ENCODE peak calls at places on chromosomes 4 and X, in eight cellular contexts. One of them, this sample, is unnamed.

GRCh38 chr4:169774466-169775445 is 17.0 kb upstream of the HPF1 start:
- DNase-seq in heart right ventricle: no peak
- DNase-seq in tibial nerve: no peak
- DNase-seq in Calu3: no peak
- DNase-seq in uterus: no peak
- DNase-seq in osteocyte: no peak
- DNase-seq in upper lobe of right lung: no peak
- DNase-seq in MCF 10A: no peak
- DNase-seq in this sample: peak; percentile 22

GRCh38 chr4:2266181-2266580 is 4.3 kb upstream of the MXD4 start:
- DNase-seq in heart right ventricle: peak; percentile 63
- DNase-seq in tibial nerve: peak; percentile 38
- DNase-seq in Calu3: no peak
- DNase-seq in uterus: peak; percentile 54
- DNase-seq in osteocyte: no peak
- DNase-seq in upper lobe of right lung: peak; percentile 83
- DNase-seq in MCF 10A: peak; percentile 28
- DNase-seq in this sample: no peak

GRCh38 chrX:48514126-48514806 is 5.5 kb downstream of the PORCN start:
- DNase-seq in heart right ventricle: no peak
- DNase-seq in tibial nerve: no peak
- DNase-seq in Calu3: no peak
- DNase-seq in uterus: no peak
- DNase-seq in osteocyte: no peak
- DNase-seq in upper lobe of right lung: no peak
- DNase-seq in MCF 10A: no peak
- DNase-seq in this sample: no peak

GRCh38 chr4:139635966-139636365 is 29.7 kb upstream of the MGST2 start:
- DNase-seq in heart right ventricle: no peak
- DNase-seq in tibial nerve: no peak
- DNase-seq in Calu3: no peak
- DNase-seq in uterus: no peak
- DNase-seq in osteocyte: no peak
- DNase-seq in upper lobe of right lung: no peak
- DNase-seq in MCF 10A: no peak
- DNase-seq in this sample: no peak

GRCh38 chrX:39819921-39820849 is 277.6 kb downstream of the BCOR start:
- DNase-seq in heart right ventricle: no peak
- DNase-seq in tibial nerve: no peak
- DNase-seq in Calu3: no peak
- DNase-seq in uterus: no peak
- DNase-seq in osteocyte: no peak
- DNase-seq in upper lobe of right lung: no peak
- DNase-seq in MCF 10A: no peak
- DNase-seq in this sample: no peak

GRCh38 chr4:101649790-101650450 is 140.6 kb upstream of the BANK1 start:
- DNase-seq in heart right ventricle: no peak
- DNase-seq in tibial nerve: no peak
- DNase-seq in Calu3: no peak
- DNase-seq in uterus: no peak
- DNase-seq in osteocyte: no peak
- DNase-seq in upper lobe of right lung: no peak
- DNase-seq in MCF 10A: peak; percentile 78
- DNase-seq in this sample: no peak

GRCh38 chr4:92198711-92199110 is 105.1 kb upstream of the GRID2 start:
- DNase-seq in heart right ventricle: no peak
- DNase-seq in tibial nerve: no peak
- DNase-seq in Calu3: no peak
- DNase-seq in uterus: no peak
- DNase-seq in osteocyte: no peak
- DNase-seq in upper lobe of right lung: no peak
- DNase-seq in MCF 10A: peak; percentile 3
- DNase-seq in this sample: no peak

GRCh38 chr4:165293927-165294649 is 33.4 kb upstream of the MSMO1 start:
- DNase-seq in heart right ventricle: no peak
- DNase-seq in tibial nerve: no peak
- DNase-seq in Calu3: no peak
- DNase-seq in uterus: no peak
- DNase-seq in osteocyte: no peak
- DNase-seq in upper lobe of right lung: no peak
- DNase-seq in MCF 10A: no peak
- DNase-seq in this sample: no peak

GRCh38 chrX:19805054-19805690 is 82.2 kb downstream of the SH3KBP1 start:
- DNase-seq in heart right ventricle: no peak
- DNase-seq in tibial nerve: no peak
- DNase-seq in Calu3: no peak
- DNase-seq in uterus: no peak
- DNase-seq in osteocyte: no peak
- DNase-seq in upper lobe of right lung: no peak
- DNase-seq in MCF 10A: no peak
- DNase-seq in this sample: no peak

GRCh38 chr4:37780444-37781133 is 45.9 kb upstream of the PGM2 start:
- DNase-seq in heart right ventricle: peak; percentile 31
- DNase-seq in tibial nerve: no peak
- DNase-seq in Calu3: no peak
- DNase-seq in uterus: no peak
- DNase-seq in osteocyte: no peak
- DNase-seq in upper lobe of right lung: no peak
- DNase-seq in MCF 10A: no peak
- DNase-seq in this sample: no peak

GRCh38 chr4:1752284-1753041 is 31.1 kb downstream of the TACC3 start:
- DNase-seq in heart right ventricle: no peak
- DNase-seq in tibial nerve: no peak
- DNase-seq in Calu3: peak; percentile 44
- DNase-seq in uterus: no peak
- DNase-seq in osteocyte: no peak
- DNase-seq in upper lobe of right lung: peak; percentile 78
- DNase-seq in MCF 10A: peak; percentile 70
- DNase-seq in this sample: no peak

GRCh38 chr4:139767168-139767567 is 101.5 kb downstream of the MGST2 start:
- DNase-seq in heart right ventricle: no peak
- DNase-seq in tibial nerve: no peak
- DNase-seq in Calu3: no peak
- DNase-seq in uterus: no peak
- DNase-seq in osteocyte: peak; percentile 10
- DNase-seq in upper lobe of right lung: no peak
- DNase-seq in MCF 10A: no peak
- DNase-seq in this sample: no peak

DNA sequence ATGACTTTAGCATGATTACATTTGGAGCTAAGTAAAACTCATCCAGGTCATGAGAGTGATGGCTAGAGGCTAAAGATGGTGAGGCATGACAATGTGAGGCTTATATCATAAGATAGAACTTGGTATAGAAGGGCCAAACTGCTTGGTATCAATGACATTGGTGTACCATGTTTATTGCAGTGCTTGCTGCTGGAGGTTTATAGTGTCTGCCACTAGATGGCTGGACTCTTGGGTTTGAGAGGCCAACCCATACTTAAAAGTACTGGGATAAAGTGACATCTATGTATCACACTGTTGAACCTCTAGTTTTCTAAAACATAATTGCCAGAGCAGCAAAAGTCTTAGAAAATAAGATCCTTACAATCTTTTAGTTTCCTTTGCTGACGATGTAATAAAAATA is 83.0 kb upstream of the TACR3 start:
- DNase-seq in heart right ventricle: no peak
- DNase-seq in tibial nerve: no peak
- DNase-seq in Calu3: no peak
- DNase-seq in uterus: no peak
- DNase-seq in osteocyte: no peak
- DNase-seq in upper lobe of right lung: no peak
- DNase-seq in MCF 10A: no peak
- DNase-seq in this sample: no peak
- TF ChIP-seq CTCF in heart right ventricle: no peak
- TF ChIP-seq CTCF in tibial nerve: no peak
- TF ChIP-seq CTCF in Calu3: no peak
- TF ChIP-seq CTCF in uterus: no peak
- TF ChIP-seq CTCF in osteocyte: no peak
- TF ChIP-seq CTCF in upper lobe of right lung: no peak
- TF ChIP-seq CTCF in MCF 10A: no peak
- TF ChIP-seq CTCF in this sample: no peak

GRCh38 chrX:131626681-131627296 is 82.9 kb downstream of the OR13H1 start:
- DNase-seq in heart right ventricle: no peak
- DNase-seq in tibial nerve: no peak
- DNase-seq in Calu3: no peak
- DNase-seq in uterus: no peak
- DNase-seq in osteocyte: no peak
- DNase-seq in upper lobe of right lung: no peak
- DNase-seq in MCF 10A: peak; percentile 21
- DNase-seq in this sample: no peak
- TF ChIP-seq CTCF in heart right ventricle: no peak
- TF ChIP-seq CTCF in tibial nerve: no peak
- TF ChIP-seq CTCF in Calu3: no peak
- TF ChIP-seq CTCF in uterus: no peak
- TF ChIP-seq CTCF in osteocyte: peak; percentile 80
- TF ChIP-seq CTCF in upper lobe of right lung: no peak
- TF ChIP-seq CTCF in MCF 10A: peak; percentile 11
- TF ChIP-seq CTCF in this sample: no peak

GRCh38 chr4:189912170-189912569 is 28.5 kb upstream of the FRG1 start:
- DNase-seq in heart right ventricle: no peak
- DNase-seq in tibial nerve: no peak
- DNase-seq in Calu3: no peak
- DNase-seq in uterus: no peak
- DNase-seq in osteocyte: no peak
- DNase-seq in upper lobe of right lung: no peak
- DNase-seq in MCF 10A: no peak
- DNase-seq in this sample: no peak
- TF ChIP-seq CTCF in heart right ventricle: peak; percentile 21
- TF ChIP-seq CTCF in tibial nerve: peak; percentile 15
- TF ChIP-seq CTCF in Calu3: no peak
- TF ChIP-seq CTCF in uterus: no peak
- TF ChIP-seq CTCF in osteocyte: peak; percentile 38
- TF ChIP-seq CTCF in upper lobe of right lung: peak; percentile 45
- TF ChIP-seq CTCF in MCF 10A: peak; percentile 26
- TF ChIP-seq CTCF in this sample: no peak

DNA sequence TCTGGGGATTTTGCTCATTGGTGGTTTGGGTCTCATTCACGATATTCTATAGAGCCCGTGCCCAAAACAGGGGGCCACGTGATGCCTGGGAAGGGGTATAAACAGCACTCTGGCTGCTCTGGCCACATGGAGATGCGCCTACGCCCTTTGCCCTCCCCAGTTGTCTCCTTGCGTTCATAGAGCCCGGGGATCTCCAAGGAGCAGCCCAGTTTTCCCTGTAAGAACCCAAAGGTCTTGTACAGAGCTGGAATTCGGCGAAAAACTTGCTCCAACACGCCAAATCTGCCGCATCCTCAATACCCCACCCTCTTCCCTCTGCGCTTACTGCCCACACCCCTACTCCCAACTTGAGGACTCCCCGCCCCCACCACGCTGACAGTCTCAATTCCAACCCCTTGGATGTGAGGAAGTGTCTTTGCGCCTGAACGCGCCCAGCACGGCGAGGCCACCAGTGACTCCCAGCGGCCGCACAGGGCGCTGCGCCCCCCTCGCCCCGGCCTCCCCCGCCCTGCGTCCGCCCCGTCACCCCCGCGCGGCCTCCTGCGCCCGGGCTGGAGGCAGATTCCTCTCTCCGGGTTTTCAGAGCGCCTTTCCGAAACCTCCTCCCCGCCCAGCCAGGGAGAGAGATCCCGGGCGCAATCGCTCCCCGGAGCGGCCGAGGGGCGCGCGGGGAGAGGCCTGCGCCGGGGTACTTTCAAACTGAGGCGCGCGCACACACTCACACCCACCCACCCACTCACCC is at the start of gene NHS:
- DNase-seq in heart right ventricle: peak; percentile 56
- DNase-seq in tibial nerve: peak; percentile 51
- DNase-seq in Calu3: peak; percentile 84
- DNase-seq in uterus: peak; percentile 69
- DNase-seq in osteocyte: peak; percentile 85
- DNase-seq in upper lobe of right lung: peak; percentile 72
- DNase-seq in MCF 10A: peak; percentile 71
- DNase-seq in this sample: no peak
- TF ChIP-seq CTCF in heart right ventricle: peak; percentile 53
- TF ChIP-seq CTCF in tibial nerve: peak; percentile 54
- TF ChIP-seq CTCF in Calu3: peak; percentile 64
- TF ChIP-seq CTCF in uterus: peak; percentile 76
- TF ChIP-seq CTCF in osteocyte: peak; percentile 54
- TF ChIP-seq CTCF in upper lobe of right lung: peak; percentile 54
- TF ChIP-seq CTCF in MCF 10A: peak; percentile 52
- TF ChIP-seq CTCF in this sample: no peak

DNA sequence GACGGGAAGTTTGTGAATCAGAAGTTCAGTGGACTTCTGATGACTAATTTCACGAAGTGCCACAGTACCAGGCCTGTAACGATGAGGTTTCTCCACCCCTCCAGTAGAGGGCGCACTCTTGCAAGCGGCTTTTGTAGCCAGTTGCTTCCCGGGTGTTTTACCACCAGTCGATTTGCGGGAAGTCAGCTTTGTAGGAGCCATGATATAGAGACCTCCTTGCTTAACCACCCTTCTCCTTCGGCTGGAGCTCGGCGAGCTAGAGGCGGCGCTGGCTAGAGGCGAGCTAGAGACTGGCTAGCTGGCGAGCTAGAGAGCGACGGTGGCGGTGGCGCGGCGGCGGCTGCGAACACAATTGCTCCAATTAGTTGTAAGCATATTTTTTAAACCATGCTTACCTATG is 72.0 kb downstream of the IL1RAPL1 start:
- DNase-seq in heart right ventricle: peak; percentile 5
- DNase-seq in tibial nerve: no peak
- DNase-seq in Calu3: no peak
- DNase-seq in uterus: no peak
- DNase-seq in osteocyte: no peak
- DNase-seq in upper lobe of right lung: no peak
- DNase-seq in MCF 10A: no peak
- DNase-seq in this sample: no peak
- TF ChIP-seq CTCF in heart right ventricle: peak; percentile 16
- TF ChIP-seq CTCF in tibial nerve: no peak
- TF ChIP-seq CTCF in Calu3: peak; percentile 34
- TF ChIP-seq CTCF in uterus: no peak
- TF ChIP-seq CTCF in osteocyte: peak; percentile 9
- TF ChIP-seq CTCF in upper lobe of right lung: no peak
- TF ChIP-seq CTCF in MCF 10A: peak; percentile 29
- TF ChIP-seq CTCF in this sample: no peak

GRCh38 chr4:33966808-33967207 is 2277.5 kb downstream of the ARAP2 start:
- DNase-seq in heart right ventricle: no peak
- DNase-seq in tibial nerve: no peak
- DNase-seq in Calu3: no peak
- DNase-seq in uterus: no peak
- DNase-seq in osteocyte: no peak
- DNase-seq in upper lobe of right lung: no peak
- DNase-seq in MCF 10A: no peak
- DNase-seq in this sample: no peak
- TF ChIP-seq CTCF in heart right ventricle: no peak
- TF ChIP-seq CTCF in tibial nerve: no peak
- TF ChIP-seq CTCF in Calu3: no peak
- TF ChIP-seq CTCF in uterus: no peak
- TF ChIP-seq CTCF in osteocyte: peak; percentile 13
- TF ChIP-seq CTCF in upper lobe of right lung: no peak
- TF ChIP-seq CTCF in MCF 10A: no peak
- TF ChIP-seq CTCF in this sample: no peak

DNA sequence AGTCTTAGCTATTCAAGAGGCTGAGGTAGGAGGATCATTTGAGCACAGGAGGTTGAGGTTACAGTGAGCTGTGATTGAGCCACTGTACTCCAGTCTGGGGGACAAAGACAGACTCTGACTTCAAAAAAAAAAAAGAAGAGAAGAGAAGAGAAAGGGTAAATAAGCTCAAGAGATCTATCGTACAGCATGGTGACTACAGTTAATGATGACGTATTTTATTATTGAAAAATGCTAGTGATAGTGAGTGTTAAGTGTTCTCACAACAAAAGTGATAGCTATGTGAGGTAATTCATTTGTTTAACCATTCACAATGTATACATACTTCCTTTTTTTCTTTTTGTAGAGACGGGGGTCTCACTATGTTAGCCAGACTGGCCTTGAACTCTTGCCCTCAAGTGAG is 121.5 kb upstream of the RPL34 start:
- DNase-seq in heart right ventricle: no peak
- DNase-seq in tibial nerve: no peak
- DNase-seq in Calu3: no peak
- DNase-seq in uterus: no peak
- DNase-seq in osteocyte: no peak
- DNase-seq in upper lobe of right lung: no peak
- DNase-seq in MCF 10A: no peak
- DNase-seq in this sample: no peak
- TF ChIP-seq CTCF in heart right ventricle: no peak
- TF ChIP-seq CTCF in tibial nerve: no peak
- TF ChIP-seq CTCF in Calu3: no peak
- TF ChIP-seq CTCF in uterus: no peak
- TF ChIP-seq CTCF in osteocyte: no peak
- TF ChIP-seq CTCF in upper lobe of right lung: no peak
- TF ChIP-seq CTCF in MCF 10A: no peak
- TF ChIP-seq CTCF in this sample: no peak